ENCODE peak calls at places on chromosome 2, in four cellular contexts. Z, Q, P and B are unnamed samples.

GRCh38 chr2:133287709-133288108 is 280.6 kb downstream of the NCKAP5 start:
- DNase-seq in Z (no peak), Q (no peak), P (no peak), B (no peak)

GRCh38 chr2:100615471-100615870 is 52.7 kb downstream of the PDCL3 start:
- DNase-seq in Z (peak), Q (no peak), P (no peak), B (no peak)

GRCh38 chr2:9488583-9489547 is 14.5 kb downstream of the IAH1 start:
- DNase-seq in Z (no peak), Q (no peak), P (no peak), B (no peak)

GRCh38 chr2:144774786-144775185 is 254.9 kb upstream of the ZEB2 start:
- DNase-seq in Z (no peak), Q (no peak), P (no peak), B (no peak)

GRCh38 chr2:47028846-47029560 is 113.4 kb upstream of the MCFD2 start:
- DNase-seq in Z (peak), Q (no peak), P (no peak), B (no peak)

GRCh38 chr2:119371111-119371510 is 4.3 kb downstream of the DBI start:
- DNase-seq in Z (no peak), Q (no peak), P (no peak), B (no peak)

GRCh38 chr2:28359222-28360065 is 33.2 kb upstream of the FOSL2 start:
- DNase-seq in Z (peak), Q (no peak), P (no peak), B (peak)

GRCh38 chr2:183267148-183267827 is 143.0 kb downstream of the NUP35 start:
- DNase-seq in Z (no peak), Q (no peak), P (no peak), B (peak)

GRCh38 chr2:134675294-134675693 is 43.5 kb downstream of the TMEM163 start:
- DNase-seq in Z (no peak), Q (no peak), P (no peak), B (no peak)

GRCh38 chr2:191521608-191522208 is 156.2 kb upstream of the NABP1 start:
- DNase-seq in Z (peak), Q (no peak), P (peak), B (peak)

GRCh38 chr2:172219201-172219600 is 116.5 kb upstream of the DLX2 start:
- DNase-seq in Z (no peak), Q (no peak), P (no peak), B (peak)